ENCODE peak calls at places on chromosome 2, in ten cellular contexts. One of them, this sample, is unnamed.

GRCh38 chr2:18831916-18832510 is 242.6 kb upstream of the NT5C1B start:
- DNase-seq in iris pigment epithelial cell: peak; percentile 48
- DNase-seq in GM20000: no peak
- DNase-seq in stimulated activated CD4-positive, alpha-beta T cell treated with anti-CD3 and anti-CD28 coated beads, Interleukin-4, amount 100 ng/mL, for 1 hour: no peak
- DNase-seq in Jurkat, Clone E6-1: no peak
- DNase-seq in progenitor cell of endocrine pancreas: no peak
- DNase-seq in ELR: no peak
- DNase-seq in central memory CD4-positive, alpha-beta T cell: no peak
- DNase-seq in MCF 10A: no peak
- DNase-seq in activated naive CD8-positive, alpha-beta T cell treated with anti-CD3 and anti-CD28 coated beads, Interleukin-2, amount 50 U/mL, for 16 hours: no peak
- DNase-seq in this sample: no peak

GRCh38 chr2:40666438-40666837 is 214.5 kb upstream of the SLC8A1 start:
- DNase-seq in MCF 10A: no peak
- DNase-seq in activated naive CD8-positive, alpha-beta T cell treated with anti-CD3 and anti-CD28 coated beads, Interleukin-2, amount 50 U/mL, for 16 hours: no peak
- DNase-seq in GM20000: no peak
- DNase-seq in progenitor cell of endocrine pancreas: no peak
- DNase-seq in stimulated activated CD4-positive, alpha-beta T cell treated with anti-CD3 and anti-CD28 coated beads, Interleukin-4, amount 100 ng/mL, for 1 hour: no peak
- DNase-seq in ELR: no peak
- DNase-seq in central memory CD4-positive, alpha-beta T cell: no peak
- DNase-seq in Jurkat, Clone E6-1: no peak
- DNase-seq in iris pigment epithelial cell: no peak
- DNase-seq in this sample: no peak

GRCh38 chr2:74333175-74333574 is 10.0 kb downstream of the SLC4A5 start:
- DNase-seq in Jurkat, Clone E6-1: peak; percentile 20
- DNase-seq in progenitor cell of endocrine pancreas: no peak
- DNase-seq in stimulated activated CD4-positive, alpha-beta T cell treated with anti-CD3 and anti-CD28 coated beads, Interleukin-4, amount 100 ng/mL, for 1 hour: no peak
- DNase-seq in MCF 10A: peak; percentile 57
- DNase-seq in activated naive CD8-positive, alpha-beta T cell treated with anti-CD3 and anti-CD28 coated beads, Interleukin-2, amount 50 U/mL, for 16 hours: no peak
- DNase-seq in iris pigment epithelial cell: peak; percentile 45
- DNase-seq in central memory CD4-positive, alpha-beta T cell: no peak
- DNase-seq in GM20000: no peak
- DNase-seq in ELR: peak; percentile 64
- DNase-seq in this sample: no peak

GRCh38 chr2:11158916-11159573 is 3.8 kb downstream of the SLC66A3 start:
- DNase-seq in MCF 10A: no peak
- DNase-seq in iris pigment epithelial cell: no peak
- DNase-seq in GM20000: no peak
- DNase-seq in activated naive CD8-positive, alpha-beta T cell treated with anti-CD3 and anti-CD28 coated beads, Interleukin-2, amount 50 U/mL, for 16 hours: no peak
- DNase-seq in Jurkat, Clone E6-1: no peak
- DNase-seq in progenitor cell of endocrine pancreas: no peak
- DNase-seq in central memory CD4-positive, alpha-beta T cell: no peak
- DNase-seq in ELR: no peak
- DNase-seq in stimulated activated CD4-positive, alpha-beta T cell treated with anti-CD3 and anti-CD28 coated beads, Interleukin-4, amount 100 ng/mL, for 1 hour: no peak
- DNase-seq in this sample: no peak

GRCh38 chr2:20930928-20931327 is 108.0 kb upstream of the LDAH start:
- DNase-seq in iris pigment epithelial cell: peak; percentile 81
- DNase-seq in ELR: peak; percentile 30
- DNase-seq in stimulated activated CD4-positive, alpha-beta T cell treated with anti-CD3 and anti-CD28 coated beads, Interleukin-4, amount 100 ng/mL, for 1 hour: no peak
- DNase-seq in activated naive CD8-positive, alpha-beta T cell treated with anti-CD3 and anti-CD28 coated beads, Interleukin-2, amount 50 U/mL, for 16 hours: no peak
- DNase-seq in Jurkat, Clone E6-1: no peak
- DNase-seq in GM20000: no peak
- DNase-seq in central memory CD4-positive, alpha-beta T cell: no peak
- DNase-seq in MCF 10A: peak; percentile 24
- DNase-seq in progenitor cell of endocrine pancreas: no peak
- DNase-seq in this sample: no peak

GRCh38 chr2:97718051-97718882 is 4.9 kb downstream of the ZAP70 start:
- DNase-seq in stimulated activated CD4-positive, alpha-beta T cell treated with anti-CD3 and anti-CD28 coated beads, Interleukin-4, amount 100 ng/mL, for 1 hour: peak; percentile 67
- DNase-seq in ELR: no peak
- DNase-seq in progenitor cell of endocrine pancreas: no peak
- DNase-seq in Jurkat, Clone E6-1: peak; percentile 95
- DNase-seq in MCF 10A: no peak
- DNase-seq in GM20000: peak; percentile 78
- DNase-seq in central memory CD4-positive, alpha-beta T cell: peak; percentile 78
- DNase-seq in activated naive CD8-positive, alpha-beta T cell treated with anti-CD3 and anti-CD28 coated beads, Interleukin-2, amount 50 U/mL, for 16 hours: no peak
- DNase-seq in iris pigment epithelial cell: no peak
- DNase-seq in this sample: no peak

GRCh38 chr2:98807221-98807620 is 76.3 kb upstream of the MGAT4A start:
- DNase-seq in ELR: peak; percentile 12
- DNase-seq in central memory CD4-positive, alpha-beta T cell: peak; percentile 39
- DNase-seq in activated naive CD8-positive, alpha-beta T cell treated with anti-CD3 and anti-CD28 coated beads, Interleukin-2, amount 50 U/mL, for 16 hours: no peak
- DNase-seq in iris pigment epithelial cell: no peak
- DNase-seq in Jurkat, Clone E6-1: peak; percentile 92
- DNase-seq in stimulated activated CD4-positive, alpha-beta T cell treated with anti-CD3 and anti-CD28 coated beads, Interleukin-4, amount 100 ng/mL, for 1 hour: no peak
- DNase-seq in progenitor cell of endocrine pancreas: no peak
- DNase-seq in MCF 10A: no peak
- DNase-seq in GM20000: no peak
- DNase-seq in this sample: no peak

GRCh38 chr2:100529900-100530299 is 32.9 kb upstream of the PDCL3 start:
- DNase-seq in MCF 10A: no peak
- DNase-seq in ELR: peak; percentile 33
- DNase-seq in progenitor cell of endocrine pancreas: no peak
- DNase-seq in iris pigment epithelial cell: no peak
- DNase-seq in Jurkat, Clone E6-1: no peak
- DNase-seq in stimulated activated CD4-positive, alpha-beta T cell treated with anti-CD3 and anti-CD28 coated beads, Interleukin-4, amount 100 ng/mL, for 1 hour: no peak
- DNase-seq in GM20000: no peak
- DNase-seq in activated naive CD8-positive, alpha-beta T cell treated with anti-CD3 and anti-CD28 coated beads, Interleukin-2, amount 50 U/mL, for 16 hours: no peak
- DNase-seq in central memory CD4-positive, alpha-beta T cell: no peak
- DNase-seq in this sample: no peak

GRCh38 chr2:240149943-240150784 is 9.7 kb upstream of the OTOS start:
- DNase-seq in stimulated activated CD4-positive, alpha-beta T cell treated with anti-CD3 and anti-CD28 coated beads, Interleukin-4, amount 100 ng/mL, for 1 hour: peak; percentile 35
- DNase-seq in ELR: peak; percentile 49
- DNase-seq in MCF 10A: peak; percentile 50
- DNase-seq in iris pigment epithelial cell: peak; percentile 28
- DNase-seq in central memory CD4-positive, alpha-beta T cell: no peak
- DNase-seq in Jurkat, Clone E6-1: no peak
- DNase-seq in activated naive CD8-positive, alpha-beta T cell treated with anti-CD3 and anti-CD28 coated beads, Interleukin-2, amount 50 U/mL, for 16 hours: no peak
- DNase-seq in progenitor cell of endocrine pancreas: peak; percentile 62
- DNase-seq in GM20000: peak; percentile 79
- DNase-seq in this sample: no peak

GRCh38 chr2:200193791-200194190 is 112.7 kb upstream of the SPATS2L start:
- DNase-seq in Jurkat, Clone E6-1: no peak
- DNase-seq in stimulated activated CD4-positive, alpha-beta T cell treated with anti-CD3 and anti-CD28 coated beads, Interleukin-4, amount 100 ng/mL, for 1 hour: no peak
- DNase-seq in progenitor cell of endocrine pancreas: no peak
- DNase-seq in activated naive CD8-positive, alpha-beta T cell treated with anti-CD3 and anti-CD28 coated beads, Interleukin-2, amount 50 U/mL, for 16 hours: no peak
- DNase-seq in ELR: no peak
- DNase-seq in iris pigment epithelial cell: no peak
- DNase-seq in central memory CD4-positive, alpha-beta T cell: no peak
- DNase-seq in GM20000: no peak
- DNase-seq in MCF 10A: no peak
- DNase-seq in this sample: no peak

GRCh38 chr2:43049836-43050796 is 176.3 kb downstream of the ZFP36L2 start:
- DNase-seq in progenitor cell of endocrine pancreas: no peak
- DNase-seq in iris pigment epithelial cell: no peak
- DNase-seq in activated naive CD8-positive, alpha-beta T cell treated with anti-CD3 and anti-CD28 coated beads, Interleukin-2, amount 50 U/mL, for 16 hours: no peak
- DNase-seq in central memory CD4-positive, alpha-beta T cell: no peak
- DNase-seq in ELR: no peak
- DNase-seq in GM20000: no peak
- DNase-seq in MCF 10A: peak; percentile 48
- DNase-seq in stimulated activated CD4-positive, alpha-beta T cell treated with anti-CD3 and anti-CD28 coated beads, Interleukin-4, amount 100 ng/mL, for 1 hour: no peak
- DNase-seq in Jurkat, Clone E6-1: peak; percentile 68
- DNase-seq in this sample: no peak

GRCh38 chr2:85796046-85796548 is 42.3 kb downstream of the ATOH8 start:
- DNase-seq in progenitor cell of endocrine pancreas: no peak
- DNase-seq in stimulated activated CD4-positive, alpha-beta T cell treated with anti-CD3 and anti-CD28 coated beads, Interleukin-4, amount 100 ng/mL, for 1 hour: no peak
- DNase-seq in ELR: no peak
- DNase-seq in iris pigment epithelial cell: no peak
- DNase-seq in central memory CD4-positive, alpha-beta T cell: no peak
- DNase-seq in MCF 10A: no peak
- DNase-seq in activated naive CD8-positive, alpha-beta T cell treated with anti-CD3 and anti-CD28 coated beads, Interleukin-2, amount 50 U/mL, for 16 hours: no peak
- DNase-seq in Jurkat, Clone E6-1: no peak
- DNase-seq in GM20000: no peak
- DNase-seq in this sample: no peak

GRCh38 chr2:239544846-239545465 is 144.1 kb upstream of the HDAC4 start:
- DNase-seq in stimulated activated CD4-positive, alpha-beta T cell treated with anti-CD3 and anti-CD28 coated beads, Interleukin-4, amount 100 ng/mL, for 1 hour: peak; percentile 55
- DNase-seq in progenitor cell of endocrine pancreas: no peak
- DNase-seq in activated naive CD8-positive, alpha-beta T cell treated with anti-CD3 and anti-CD28 coated beads, Interleukin-2, amount 50 U/mL, for 16 hours: peak; percentile 14
- DNase-seq in GM20000: no peak
- DNase-seq in iris pigment epithelial cell: no peak
- DNase-seq in central memory CD4-positive, alpha-beta T cell: peak; percentile 11
- DNase-seq in Jurkat, Clone E6-1: peak; percentile 94
- DNase-seq in MCF 10A: no peak
- DNase-seq in ELR: no peak
- DNase-seq in this sample: no peak

GRCh38 chr2:144452169-144453038 is 67.5 kb downstream of the ZEB2 start:
- DNase-seq in stimulated activated CD4-positive, alpha-beta T cell treated with anti-CD3 and anti-CD28 coated beads, Interleukin-4, amount 100 ng/mL, for 1 hour: no peak
- DNase-seq in ELR: peak; percentile 64
- DNase-seq in progenitor cell of endocrine pancreas: no peak
- DNase-seq in activated naive CD8-positive, alpha-beta T cell treated with anti-CD3 and anti-CD28 coated beads, Interleukin-2, amount 50 U/mL, for 16 hours: no peak
- DNase-seq in MCF 10A: no peak
- DNase-seq in central memory CD4-positive, alpha-beta T cell: no peak
- DNase-seq in iris pigment epithelial cell: peak; percentile 65
- DNase-seq in GM20000: no peak
- DNase-seq in Jurkat, Clone E6-1: no peak
- DNase-seq in this sample: no peak

GRCh38 chr2:1685957-1686783 is 58.1 kb downstream of the PXDN start:
- DNase-seq in activated naive CD8-positive, alpha-beta T cell treated with anti-CD3 and anti-CD28 coated beads, Interleukin-2, amount 50 U/mL, for 16 hours: no peak
- DNase-seq in ELR: peak; percentile 82
- DNase-seq in GM20000: no peak
- DNase-seq in central memory CD4-positive, alpha-beta T cell: no peak
- DNase-seq in MCF 10A: no peak
- DNase-seq in iris pigment epithelial cell: peak; percentile 27
- DNase-seq in Jurkat, Clone E6-1: no peak
- DNase-seq in progenitor cell of endocrine pancreas: no peak
- DNase-seq in stimulated activated CD4-positive, alpha-beta T cell treated with anti-CD3 and anti-CD28 coated beads, Interleukin-4, amount 100 ng/mL, for 1 hour: no peak
- DNase-seq in this sample: no peak

GRCh38 chr2:134348239-134348638 is 94.4 kb downstream of the MGAT5 start:
- DNase-seq in GM20000: no peak
- DNase-seq in iris pigment epithelial cell: peak; percentile 56
- DNase-seq in Jurkat, Clone E6-1: no peak
- DNase-seq in activated naive CD8-positive, alpha-beta T cell treated with anti-CD3 and anti-CD28 coated beads, Interleukin-2, amount 50 U/mL, for 16 hours: no peak
- DNase-seq in progenitor cell of endocrine pancreas: no peak
- DNase-seq in stimulated activated CD4-positive, alpha-beta T cell treated with anti-CD3 and anti-CD28 coated beads, Interleukin-4, amount 100 ng/mL, for 1 hour: no peak
- DNase-seq in ELR: peak; percentile 19
- DNase-seq in central memory CD4-positive, alpha-beta T cell: no peak
- DNase-seq in MCF 10A: no peak
- DNase-seq in this sample: no peak

GRCh38 chr2:189584662-189585061 is 4.1 kb upstream of the SLC40A1 start:
- DNase-seq in activated naive CD8-positive, alpha-beta T cell treated with anti-CD3 and anti-CD28 coated beads, Interleukin-2, amount 50 U/mL, for 16 hours: no peak
- DNase-seq in progenitor cell of endocrine pancreas: no peak
- DNase-seq in iris pigment epithelial cell: no peak
- DNase-seq in ELR: no peak
- DNase-seq in Jurkat, Clone E6-1: no peak
- DNase-seq in stimulated activated CD4-positive, alpha-beta T cell treated with anti-CD3 and anti-CD28 coated beads, Interleukin-4, amount 100 ng/mL, for 1 hour: no peak
- DNase-seq in central memory CD4-positive, alpha-beta T cell: no peak
- DNase-seq in MCF 10A: no peak
- DNase-seq in GM20000: no peak
- DNase-seq in this sample: no peak

GRCh38 chr2:20579866-20580265 is 71.0 kb downstream of the HS1BP3 start:
- DNase-seq in activated naive CD8-positive, alpha-beta T cell treated with anti-CD3 and anti-CD28 coated beads, Interleukin-2, amount 50 U/mL, for 16 hours: no peak
- DNase-seq in central memory CD4-positive, alpha-beta T cell: no peak
- DNase-seq in ELR: no peak
- DNase-seq in stimulated activated CD4-positive, alpha-beta T cell treated with anti-CD3 and anti-CD28 coated beads, Interleukin-4, amount 100 ng/mL, for 1 hour: no peak
- DNase-seq in MCF 10A: no peak
- DNase-seq in iris pigment epithelial cell: no peak
- DNase-seq in Jurkat, Clone E6-1: no peak
- DNase-seq in GM20000: no peak
- DNase-seq in progenitor cell of endocrine pancreas: no peak
- DNase-seq in this sample: no peak

GRCh38 chr2:144166743-144167142 is 353.2 kb downstream of the ZEB2 start:
- DNase-seq in stimulated activated CD4-positive, alpha-beta T cell treated with anti-CD3 and anti-CD28 coated beads, Interleukin-4, amount 100 ng/mL, for 1 hour: no peak
- DNase-seq in iris pigment epithelial cell: no peak
- DNase-seq in MCF 10A: no peak
- DNase-seq in central memory CD4-positive, alpha-beta T cell: no peak
- DNase-seq in Jurkat, Clone E6-1: no peak
- DNase-seq in GM20000: no peak
- DNase-seq in ELR: no peak
- DNase-seq in progenitor cell of endocrine pancreas: no peak
- DNase-seq in activated naive CD8-positive, alpha-beta T cell treated with anti-CD3 and anti-CD28 coated beads, Interleukin-2, amount 50 U/mL, for 16 hours: no peak
- DNase-seq in this sample: no peak

GRCh38 chr2:233040571-233040970 is 8.1 kb downstream of the NEU2 start:
- DNase-seq in progenitor cell of endocrine pancreas: no peak
- DNase-seq in stimulated activated CD4-positive, alpha-beta T cell treated with anti-CD3 and anti-CD28 coated beads, Interleukin-4, amount 100 ng/mL, for 1 hour: no peak
- DNase-seq in ELR: no peak
- DNase-seq in Jurkat, Clone E6-1: no peak
- DNase-seq in GM20000: no peak
- DNase-seq in activated naive CD8-positive, alpha-beta T cell treated with anti-CD3 and anti-CD28 coated beads, Interleukin-2, amount 50 U/mL, for 16 hours: no peak
- DNase-seq in central memory CD4-positive, alpha-beta T cell: no peak
- DNase-seq in iris pigment epithelial cell: no peak
- DNase-seq in MCF 10A: no peak
- DNase-seq in this sample: no peak

GRCh38 chr2:241272722-241273551 is 42.5 kb downstream of the HDLBP start:
- DNase-seq in Jurkat, Clone E6-1: no peak
- DNase-seq in progenitor cell of endocrine pancreas: peak; percentile 30
- DNase-seq in iris pigment epithelial cell: peak; percentile 62
- DNase-seq in GM20000: peak; percentile 89
- DNase-seq in activated naive CD8-positive, alpha-beta T cell treated with anti-CD3 and anti-CD28 coated beads, Interleukin-2, amount 50 U/mL, for 16 hours: peak; percentile 17
- DNase-seq in stimulated activated CD4-positive, alpha-beta T cell treated with anti-CD3 and anti-CD28 coated beads, Interleukin-4, amount 100 ng/mL, for 1 hour: peak; percentile 54
- DNase-seq in ELR: peak; percentile 79
- DNase-seq in central memory CD4-positive, alpha-beta T cell: peak; percentile 31
- DNase-seq in MCF 10A: peak; percentile 40
- DNase-seq in this sample: no peak

GRCh38 chr2:134671498-134671897 is 47.3 kb downstream of the TMEM163 start:
- DNase-seq in ELR: no peak
- DNase-seq in GM20000: no peak
- DNase-seq in progenitor cell of endocrine pancreas: no peak
- DNase-seq in iris pigment epithelial cell: no peak
- DNase-seq in Jurkat, Clone E6-1: no peak
- DNase-seq in activated naive CD8-positive, alpha-beta T cell treated with anti-CD3 and anti-CD28 coated beads, Interleukin-2, amount 50 U/mL, for 16 hours: no peak
- DNase-seq in central memory CD4-positive, alpha-beta T cell: no peak
- DNase-seq in MCF 10A: no peak
- DNase-seq in stimulated activated CD4-positive, alpha-beta T cell treated with anti-CD3 and anti-CD28 coated beads, Interleukin-4, amount 100 ng/mL, for 1 hour: no peak
- DNase-seq in this sample: no peak

This sample was measured in GM12864.